ENCODE peak calls at places on chromosomes 2 and 18, in five cellular contexts. M is tibial artery, N is spleen, A is heart right ventricle, V is suprapubic skin. T is an unnamed sample.

GRCh38 chr2:46270384-46270783 is 26.8 kb upstream of the EPAS1 start:
- DNase-seq in M (no peak), N (no peak), A (no peak), V (no peak), T (no peak)

GRCh38 chr2:100391735-100392515 is 25.5 kb downstream of the CHST10 start:
- DNase-seq in M (no peak), N (peak; percentile 66), A (peak; percentile 24), V (no peak), T (no peak)

GRCh38 chr18:43524260-43524659 is 247.0 kb upstream of the SYT4 start:
- DNase-seq in M (no peak), N (no peak), A (no peak), V (no peak), T (no peak)

GRCh38 chr18:11055721-11056120 is 93.6 kb downstream of the PIEZO2 start:
- DNase-seq in M (no peak), N (no peak), A (no peak), V (no peak), T (no peak)

GRCh38 chr18:31835528-31836138 is 75.0 kb upstream of the SLC25A52 start:
- DNase-seq in M (no peak), N (no peak), A (no peak), V (no peak), T (no peak)

GRCh38 chr2:164840458-164840929 is 1.1 kb downstream of the COBLL1 start:
- DNase-seq in M (peak; percentile 53), N (peak; percentile 93), A (peak; percentile 47), V (peak; percentile 79), T (peak; percentile 11)

GRCh38 chr2:51350100-51350499 is 318.2 kb upstream of the NRXN1 start:
- DNase-seq in M (no peak), N (no peak), A (no peak), V (no peak), T (no peak)

GRCh38 chr2:191679818-191680600 is 2.1 kb downstream of the NABP1 start:
- DNase-seq in M (no peak), N (no peak), A (no peak), V (no peak), T (no peak)

GRCh38 chr2:41791523-41791922 is 256.3 kb upstream of the PKDCC start:
- DNase-seq in M (no peak), N (no peak), A (peak; percentile 49), V (no peak), T (no peak)

GRCh38 chr2:201886504-201886903 is 80.2 kb downstream of the CDK15 start:
- DNase-seq in M (no peak), N (no peak), A (no peak), V (no peak), T (no peak)

GRCh38 chr2:85344356-85344954 is 9.9 kb downstream of the RETSAT start:
- DNase-seq in M (no peak), N (no peak), A (no peak), V (no peak), T (no peak)

GRCh38 chr2:237698338-237698694 is 70.9 kb downstream of the LRRFIP1 start:
- DNase-seq in M (no peak), N (peak; percentile 69), A (no peak), V (no peak), T (no peak)

DNA sequence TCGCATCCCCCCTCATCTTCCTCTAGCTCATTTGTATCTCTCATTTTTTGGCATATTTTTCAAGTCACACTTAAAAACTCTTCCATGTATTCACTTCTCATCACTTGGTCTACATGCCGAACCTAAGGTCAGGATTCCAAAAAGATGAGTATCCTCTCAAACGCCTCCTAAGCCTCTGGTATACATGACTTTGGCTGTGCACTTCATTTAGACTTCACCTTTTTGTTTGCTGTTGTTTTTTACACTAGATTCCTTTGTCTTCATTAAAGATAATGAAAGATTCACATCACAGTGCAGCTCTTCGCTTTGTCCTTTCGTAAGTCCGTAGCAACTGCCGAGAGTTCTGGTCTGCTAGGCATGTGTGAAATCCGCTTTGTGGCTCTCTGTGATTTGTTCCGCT is 17.8 kb downstream of the RND3 start:
- DNase-seq in M (no peak), N (no peak), A (no peak), V (no peak), T (no peak)
- H3K4me1 ChIP-seq in M (peaks cover 24% of the 10 kb centered on the region), N (no peaks in the 10 kb centered on the region), A (peaks cover 22% of the 10 kb centered on the region), V (peaks cover 51% of the 10 kb centered on the region), T (peaks cover 36% of the 10 kb centered on the region)

DNA sequence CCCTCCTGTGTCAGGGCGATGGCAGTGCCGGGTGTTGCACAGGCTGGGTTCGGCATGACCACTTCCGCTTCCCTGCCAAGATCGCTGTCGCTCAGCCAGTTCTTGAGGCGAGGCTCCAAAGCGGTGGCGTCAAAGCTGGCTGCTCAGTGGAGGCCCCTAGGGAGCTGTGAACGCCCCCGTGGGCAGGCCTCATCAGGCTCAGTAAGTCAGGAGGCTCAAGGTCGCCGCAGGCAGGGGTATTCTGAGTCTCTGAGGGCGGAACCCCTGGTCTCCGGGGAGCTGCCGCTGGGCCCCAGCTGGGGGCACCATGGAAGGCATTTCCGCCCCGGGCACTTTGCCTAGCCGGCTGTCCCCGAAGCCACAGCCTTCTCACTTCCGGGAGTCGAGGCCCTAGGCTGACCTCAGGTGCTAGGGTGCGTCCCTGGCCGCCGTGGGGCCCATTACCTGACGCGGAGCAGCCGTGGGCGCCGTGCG is 210.4 kb downstream of the SOCS6 start:
- DNase-seq in M (no peak), N (no peak), A (no peak), V (no peak), T (no peak)
- H3K4me3 ChIP-seq in M (no peak overlapping the region), N (no peak overlapping the region), A (no peak overlapping the region), V (no peak overlapping the region), T (no peak overlapping the region)

GRCh38 chr2:217832115-217832514 is 170.7 kb downstream of the TNS1 start:
- DNase-seq in M (no peak), N (no peak), A (no peak), V (no peak), T (no peak)
- H3K27ac ChIP-seq in M (peak overlapping the region; percentile 24), N (no peak overlapping the region), A (peak overlapping the region; percentile 96), V (no peak overlapping the region), T (peak overlapping the region; percentile 50)

GRCh38 chr2:10052216-10052615 is 8.9 kb downstream of the KLF11 start:
- DNase-seq in M (no peak), N (peak; percentile 55), A (no peak), V (no peak), T (no peak)
- H3K4me1 ChIP-seq in M (peaks cover 13% of the 10 kb centered on the region), N (peaks cover 8% of the 10 kb centered on the region), A (peaks cover 61% of the 10 kb centered on the region), V (peaks cover 35% of the 10 kb centered on the region), T (peaks cover 23% of the 10 kb centered on the region)

GRCh38 chr2:65114921-65115320 is 15.0 kb downstream of the RAB1A start:
- DNase-seq in M (no peak), N (no peak), A (no peak), V (no peak), T (no peak)
- H3K4me3 ChIP-seq in M (no peak overlapping the region), N (no peak overlapping the region), A (no peak overlapping the region), V (no peak overlapping the region), T (no peak overlapping the region)

GRCh38 chr2:172437419-172438063 is 10.2 kb downstream of the ITGA6 start:
- DNase-seq in M (no peak), N (no peak), A (no peak), V (peak; percentile 65), T (no peak)

GRCh38 chr2:172435608-172435911 is 8.2 kb downstream of the ITGA6 start:
- DNase-seq in M (no peak), N (no peak), A (no peak), V (peak; percentile 47), T (no peak)

GRCh38 chr2:172433169-172433568 is 5.8 kb downstream of the ITGA6 start:
- DNase-seq in M (no peak), N (no peak), A (no peak), V (no peak), T (no peak)

GRCh38 chr2:172436889-172437288 is 9.5 kb downstream of the ITGA6 start:
- DNase-seq in M (no peak), N (no peak), A (no peak), V (no peak), T (no peak)

DNA sequence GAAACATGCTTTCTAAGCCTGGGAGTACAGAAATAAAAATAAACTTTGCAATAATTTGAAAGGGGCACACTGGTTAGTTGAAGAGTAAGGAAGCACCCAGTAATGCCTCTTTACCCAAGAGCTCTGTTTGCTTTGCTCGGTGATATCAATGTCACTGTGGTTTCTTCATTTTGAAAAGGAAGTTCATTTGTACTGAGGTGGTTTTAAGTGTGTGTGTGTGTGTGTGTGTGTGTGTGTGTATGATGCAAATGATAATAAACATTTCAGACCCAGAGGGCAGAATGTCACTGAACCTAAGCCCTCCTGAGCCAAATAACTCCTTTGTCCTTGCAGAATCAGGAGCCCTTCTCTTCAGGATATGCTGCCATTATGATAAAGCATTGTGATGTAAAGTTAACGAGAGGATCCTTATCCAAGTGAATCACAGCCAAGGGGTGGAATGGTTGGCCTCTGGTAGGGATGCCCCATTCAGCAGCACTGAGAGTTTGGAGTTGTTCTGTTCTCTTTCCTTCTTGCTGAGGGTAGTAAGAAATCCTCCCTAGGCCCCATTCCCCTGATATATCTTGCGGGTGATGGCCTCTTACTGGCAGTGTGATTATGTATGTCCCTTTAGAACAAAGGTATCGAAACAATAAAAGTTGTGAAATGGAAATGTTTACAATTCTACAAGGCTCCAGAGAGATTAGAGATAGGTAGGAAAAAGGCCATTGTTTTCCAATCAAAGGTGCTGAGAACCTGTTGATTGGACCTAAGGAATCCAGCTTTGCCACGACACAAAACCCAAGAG is 7.6 kb downstream of the ITGA6 start:
- DNase-seq in M (no peak), N (no peak), A (no peak), V (no peak), T (no peak)
- H3K27ac ChIP-seq in M (no peak overlapping the region), N (no peak overlapping the region), A (peak overlapping the region; percentile 95), V (no peak overlapping the region), T (no peak overlapping the region)

GRCh38 chr18:50306944-50307343 is 19.5 kb upstream of the CXXC1 start:
- DNase-seq in M (no peak), N (no peak), A (no peak), V (no peak), T (no peak)

GRCh38 chr18:50310080-50310479 is 22.6 kb upstream of the CXXC1 start:
- DNase-seq in M (no peak), N (no peak), A (no peak), V (no peak), T (no peak)

GRCh38 chr18:50307738-50308470 is 20.4 kb upstream of the CXXC1 start:
- DNase-seq in M (peak; percentile 86), N (peak; percentile 96), A (peak; percentile 93), V (peak; percentile 91), T (peak; percentile 77)

GRCh38 chr18:50311573-50312106 is 24.1 kb upstream of the CXXC1 start:
- DNase-seq in M (no peak), N (no peak), A (no peak), V (no peak), T (no peak)

DNA sequence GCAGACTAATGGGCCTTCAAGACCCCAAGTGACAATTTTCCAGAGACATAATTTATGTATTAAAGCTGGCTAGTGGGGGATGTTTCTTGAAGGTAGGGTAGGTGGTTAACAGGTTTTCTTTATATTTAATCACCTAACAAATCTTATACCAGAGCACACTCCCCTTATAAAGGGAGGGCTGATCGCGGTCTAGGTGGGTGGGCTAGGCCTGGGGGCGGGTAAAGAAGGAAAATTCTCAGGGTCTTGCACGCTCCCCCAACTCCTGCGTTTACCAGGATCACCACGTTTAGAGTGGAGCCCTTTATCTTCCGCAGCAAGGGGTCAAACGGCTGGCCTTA is 19.9 kb upstream of the CXXC1 start:
- DNase-seq in M (no peak), N (no peak), A (no peak), V (no peak), T (no peak)
- H3K4me1 ChIP-seq in M (no peaks in the 10 kb centered on the region), N (peaks cover 3% of the 10 kb centered on the region), A (no peaks in the 10 kb centered on the region), V (peaks cover 18% of the 10 kb centered on the region), T (peaks cover 10% of the 10 kb centered on the region)

T was measured in thoracic aorta.